ENCODE peak calls at places on chromosome 19, in eight cellular contexts. One of them, this sample, is unnamed.

GRCh38 chr19:48513289-48514122 is 1.9 kb upstream of the LMTK3 start:
- DNase-seq in OCI-LY7: peak; percentile 89
- DNase-seq in AG04450: no peak
- DNase-seq in brain microvascular endothelial cell: peak; percentile 53
- DNase-seq in uterus: peak; percentile 22
- DNase-seq in prostate gland: peak; percentile 72
- DNase-seq in cardiac muscle cell: peak; percentile 86
- DNase-seq in thoracic aorta: no peak
- DNase-seq in this sample: peak; percentile 77

GRCh38 chr19:3057275-3057714 is 5.0 kb downstream of the TLE5 start:
- DNase-seq in OCI-LY7: no peak
- DNase-seq in AG04450: no peak
- DNase-seq in brain microvascular endothelial cell: no peak
- DNase-seq in uterus: peak; percentile 93
- DNase-seq in prostate gland: peak; percentile 93
- DNase-seq in cardiac muscle cell: no peak
- DNase-seq in thoracic aorta: peak; percentile 51
- DNase-seq in this sample: peak; percentile 27

GRCh38 chr19:14147797-14148605 is 11.6 kb upstream of the ASF1B start:
- DNase-seq in OCI-LY7: peak; percentile 33
- DNase-seq in AG04450: peak; percentile 15
- DNase-seq in brain microvascular endothelial cell: peak; percentile 46
- DNase-seq in uterus: peak; percentile 80
- DNase-seq in prostate gland: peak; percentile 48
- DNase-seq in cardiac muscle cell: peak; percentile 78
- DNase-seq in thoracic aorta: no peak
- DNase-seq in this sample: peak; percentile 63

GRCh38 chr19:33397536-33398360 is 24.2 kb downstream of the CEBPG start:
- DNase-seq in OCI-LY7: no peak
- DNase-seq in AG04450: no peak
- DNase-seq in brain microvascular endothelial cell: no peak
- DNase-seq in uterus: no peak
- DNase-seq in prostate gland: no peak
- DNase-seq in cardiac muscle cell: no peak
- DNase-seq in thoracic aorta: no peak
- DNase-seq in this sample: no peak

GRCh38 chr19:369876-370275 is 25.3 kb upstream of the MIER2 start:
- DNase-seq in OCI-LY7: no peak
- DNase-seq in AG04450: no peak
- DNase-seq in brain microvascular endothelial cell: no peak
- DNase-seq in uterus: no peak
- DNase-seq in prostate gland: no peak
- DNase-seq in cardiac muscle cell: no peak
- DNase-seq in thoracic aorta: no peak
- DNase-seq in this sample: no peak

GRCh38 chr19:53898680-53899341 is 10.3 kb upstream of the CACNG7 start:
- DNase-seq in OCI-LY7: no peak
- DNase-seq in AG04450: no peak
- DNase-seq in brain microvascular endothelial cell: no peak
- DNase-seq in uterus: no peak
- DNase-seq in prostate gland: no peak
- DNase-seq in cardiac muscle cell: no peak
- DNase-seq in thoracic aorta: no peak
- DNase-seq in this sample: no peak

GRCh38 chr19:38196245-38196837 is 27.7 kb downstream of the DPF1 start:
- DNase-seq in OCI-LY7: no peak
- DNase-seq in AG04450: no peak
- DNase-seq in brain microvascular endothelial cell: no peak
- DNase-seq in uterus: no peak
- DNase-seq in prostate gland: no peak
- DNase-seq in cardiac muscle cell: no peak
- DNase-seq in thoracic aorta: no peak
- DNase-seq in this sample: no peak

GRCh38 chr19:54207908-54208783 is 7.5 kb downstream of the RPS9 start:
- DNase-seq in OCI-LY7: no peak
- DNase-seq in AG04450: no peak
- DNase-seq in brain microvascular endothelial cell: peak; percentile 40
- DNase-seq in uterus: no peak
- DNase-seq in prostate gland: no peak
- DNase-seq in cardiac muscle cell: no peak
- DNase-seq in thoracic aorta: no peak
- DNase-seq in this sample: no peak

GRCh38 chr19:49591731-49592485 is 926 bp downstream of the PRR12 start:
- DNase-seq in OCI-LY7: peak; percentile 63
- DNase-seq in AG04450: no peak
- DNase-seq in brain microvascular endothelial cell: peak; percentile 19
- DNase-seq in uterus: peak; percentile 55
- DNase-seq in prostate gland: no peak
- DNase-seq in cardiac muscle cell: peak; percentile 49
- DNase-seq in thoracic aorta: no peak
- DNase-seq in this sample: peak; percentile 12

GRCh38 chr19:56601375-56601774 is 6.3 kb downstream of the ZNF71 start:
- DNase-seq in OCI-LY7: no peak
- DNase-seq in AG04450: no peak
- DNase-seq in brain microvascular endothelial cell: peak; percentile 29
- DNase-seq in uterus: no peak
- DNase-seq in prostate gland: no peak
- DNase-seq in cardiac muscle cell: no peak
- DNase-seq in thoracic aorta: no peak
- DNase-seq in this sample: no peak

GRCh38 chr19:46639356-46640061 is 3.5 kb upstream of the GNG8 start:
- DNase-seq in OCI-LY7: no peak
- DNase-seq in AG04450: no peak
- DNase-seq in brain microvascular endothelial cell: no peak
- DNase-seq in uterus: peak; percentile 89
- DNase-seq in prostate gland: no peak
- DNase-seq in cardiac muscle cell: peak; percentile 91
- DNase-seq in thoracic aorta: no peak
- DNase-seq in this sample: no peak

GRCh38 chr19:34639491-34640085 is 37.4 kb downstream of the SCGB2B2 start:
- DNase-seq in OCI-LY7: peak; percentile 83
- DNase-seq in AG04450: peak; percentile 20
- DNase-seq in brain microvascular endothelial cell: peak; percentile 11
- DNase-seq in uterus: no peak
- DNase-seq in prostate gland: peak; percentile 46
- DNase-seq in cardiac muscle cell: peak; percentile 58
- DNase-seq in thoracic aorta: no peak
- DNase-seq in this sample: peak; percentile 10

GRCh38 chr19:33690461-33691427 is 69.0 kb downstream of the CHST8 start:
- DNase-seq in OCI-LY7: no peak
- DNase-seq in AG04450: no peak
- DNase-seq in brain microvascular endothelial cell: no peak
- DNase-seq in uterus: no peak
- DNase-seq in prostate gland: no peak
- DNase-seq in cardiac muscle cell: no peak
- DNase-seq in thoracic aorta: no peak
- DNase-seq in this sample: no peak

GRCh38 chr19:14107581-14108461 is 9.7 kb downstream of the PRKACA start:
- DNase-seq in OCI-LY7: no peak
- DNase-seq in AG04450: no peak
- DNase-seq in brain microvascular endothelial cell: peak; percentile 73
- DNase-seq in uterus: no peak
- DNase-seq in prostate gland: no peak
- DNase-seq in cardiac muscle cell: no peak
- DNase-seq in thoracic aorta: no peak
- DNase-seq in this sample: no peak

GRCh38 chr19:46571495-46571894 is 29.6 kb upstream of the CALM3 start:
- DNase-seq in OCI-LY7: peak; percentile 11
- DNase-seq in AG04450: no peak
- DNase-seq in brain microvascular endothelial cell: peak; percentile 14
- DNase-seq in uterus: no peak
- DNase-seq in prostate gland: no peak
- DNase-seq in cardiac muscle cell: peak; percentile 23
- DNase-seq in thoracic aorta: no peak
- DNase-seq in this sample: no peak

GRCh38 chr19:29396925-29397324 is 128.9 kb upstream of the VSTM2B start:
- DNase-seq in OCI-LY7: no peak
- DNase-seq in AG04450: no peak
- DNase-seq in brain microvascular endothelial cell: no peak
- DNase-seq in uterus: no peak
- DNase-seq in prostate gland: no peak
- DNase-seq in cardiac muscle cell: no peak
- DNase-seq in thoracic aorta: no peak
- DNase-seq in this sample: no peak

GRCh38 chr19:58021541-58022282 is 12.1 kb upstream of the ZSCAN1 start:
- DNase-seq in OCI-LY7: no peak
- DNase-seq in AG04450: no peak
- DNase-seq in brain microvascular endothelial cell: peak; percentile 9
- DNase-seq in uterus: peak; percentile 61
- DNase-seq in prostate gland: peak; percentile 50
- DNase-seq in cardiac muscle cell: peak; percentile 81
- DNase-seq in thoracic aorta: peak; percentile 42
- DNase-seq in this sample: no peak

GRCh38 chr19:13764101-13764807 is at the start of gene MRI1:
- DNase-seq in OCI-LY7: peak; percentile 61
- DNase-seq in AG04450: no peak
- DNase-seq in brain microvascular endothelial cell: no peak
- DNase-seq in uterus: peak; percentile 91
- DNase-seq in prostate gland: peak; percentile 68
- DNase-seq in cardiac muscle cell: peak; percentile 79
- DNase-seq in thoracic aorta: peak; percentile 29
- DNase-seq in this sample: peak; percentile 76

GRCh38 chr19:23823952-23824389 is 65.3 kb upstream of the ZNF681 start:
- DNase-seq in OCI-LY7: peak; percentile 96
- DNase-seq in AG04450: no peak
- DNase-seq in brain microvascular endothelial cell: no peak
- DNase-seq in uterus: no peak
- DNase-seq in prostate gland: no peak
- DNase-seq in cardiac muscle cell: peak; percentile 4
- DNase-seq in thoracic aorta: no peak
- DNase-seq in this sample: no peak

GRCh38 chr19:5394907-5395505 is 54.4 kb upstream of the PTPRS start:
- DNase-seq in OCI-LY7: no peak
- DNase-seq in AG04450: no peak
- DNase-seq in brain microvascular endothelial cell: no peak
- DNase-seq in uterus: no peak
- DNase-seq in prostate gland: no peak
- DNase-seq in cardiac muscle cell: no peak
- DNase-seq in thoracic aorta: no peak
- DNase-seq in this sample: no peak
- H3K27ac ChIP-seq in OCI-LY7: no peak overlapping the region
- H3K27ac ChIP-seq in AG04450: no peak overlapping the region
- H3K27ac ChIP-seq in brain microvascular endothelial cell: no peak overlapping the region
- H3K27ac ChIP-seq in uterus: no peak overlapping the region
- H3K27ac ChIP-seq in prostate gland: no peak overlapping the region
- H3K27ac ChIP-seq in cardiac muscle cell: no peak overlapping the region
- H3K27ac ChIP-seq in thoracic aorta: no peak overlapping the region
- H3K27ac ChIP-seq in this sample: no peak overlapping the region

GRCh38 chr19:21308778-21309177 is 20.4 kb downstream of the ZNF708 start:
- DNase-seq in OCI-LY7: no peak
- DNase-seq in AG04450: no peak
- DNase-seq in brain microvascular endothelial cell: no peak
- DNase-seq in uterus: no peak
- DNase-seq in prostate gland: no peak
- DNase-seq in cardiac muscle cell: no peak
- DNase-seq in thoracic aorta: no peak
- DNase-seq in this sample: no peak

GRCh38 chr19:21317821-21318220 is 11.4 kb downstream of the ZNF708 start:
- DNase-seq in OCI-LY7: no peak
- DNase-seq in AG04450: no peak
- DNase-seq in brain microvascular endothelial cell: no peak
- DNase-seq in uterus: no peak
- DNase-seq in prostate gland: no peak
- DNase-seq in cardiac muscle cell: no peak
- DNase-seq in thoracic aorta: no peak
- DNase-seq in this sample: no peak

DNA sequence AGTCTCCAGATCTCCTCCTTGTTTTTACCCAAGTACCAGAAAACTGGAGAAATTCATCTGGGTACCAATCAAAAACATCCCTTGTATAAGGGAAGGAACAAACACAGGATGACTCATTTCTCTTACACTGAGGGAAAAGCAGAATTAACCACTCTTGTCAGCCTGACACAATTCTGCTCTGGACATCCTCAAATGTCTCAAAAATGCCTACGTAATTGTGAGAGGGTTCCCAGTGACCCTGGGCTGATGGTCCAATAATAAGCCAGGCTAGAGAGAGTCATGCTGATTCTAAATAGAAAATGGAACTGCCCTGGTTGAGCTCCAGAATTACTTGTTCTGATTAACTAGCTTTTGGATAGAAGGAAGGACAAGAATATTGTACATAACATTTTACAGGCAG is 14.5 kb downstream of the ZNF708 start:
- DNase-seq in OCI-LY7: no peak
- DNase-seq in AG04450: no peak
- DNase-seq in brain microvascular endothelial cell: no peak
- DNase-seq in uterus: no peak
- DNase-seq in prostate gland: no peak
- DNase-seq in cardiac muscle cell: peak; percentile 5
- DNase-seq in thoracic aorta: no peak
- DNase-seq in this sample: no peak
- H3K27ac ChIP-seq in OCI-LY7: no peak overlapping the region
- H3K27ac ChIP-seq in AG04450: no peak overlapping the region
- H3K27ac ChIP-seq in brain microvascular endothelial cell: no peak overlapping the region
- H3K27ac ChIP-seq in uterus: peak overlapping the region; percentile 43
- H3K27ac ChIP-seq in prostate gland: no peak overlapping the region
- H3K27ac ChIP-seq in cardiac muscle cell: peak overlapping the region; percentile 52
- H3K27ac ChIP-seq in thoracic aorta: no peak overlapping the region
- H3K27ac ChIP-seq in this sample: peak overlapping the region; percentile 63

GRCh38 chr19:40284501-40285352 is at the start of gene AKT2:
- DNase-seq in OCI-LY7: peak; percentile 92
- DNase-seq in AG04450: peak; percentile 8
- DNase-seq in brain microvascular endothelial cell: peak; percentile 3
- DNase-seq in uterus: no peak
- DNase-seq in prostate gland: peak; percentile 31
- DNase-seq in cardiac muscle cell: peak; percentile 88
- DNase-seq in thoracic aorta: no peak
- DNase-seq in this sample: peak; percentile 75

GRCh38 chr19:40285353-40286234 is 449 bp upstream of the AKT2 start:
- DNase-seq in OCI-LY7: peak; percentile 100
- DNase-seq in AG04450: peak; percentile 99
- DNase-seq in brain microvascular endothelial cell: peak; percentile 99
- DNase-seq in uterus: peak; percentile 98
- DNase-seq in prostate gland: peak; percentile 99
- DNase-seq in cardiac muscle cell: peak; percentile 99
- DNase-seq in thoracic aorta: peak; percentile 94
- DNase-seq in this sample: peak; percentile 99

GRCh38 chr19:40282920-40283319 is 2.2 kb downstream of the AKT2 start:
- DNase-seq in OCI-LY7: no peak
- DNase-seq in AG04450: no peak
- DNase-seq in brain microvascular endothelial cell: no peak
- DNase-seq in uterus: no peak
- DNase-seq in prostate gland: no peak
- DNase-seq in cardiac muscle cell: no peak
- DNase-seq in thoracic aorta: no peak
- DNase-seq in this sample: no peak

GRCh38 chr19:40283414-40284250 is 1.5 kb downstream of the AKT2 start:
- DNase-seq in OCI-LY7: peak; percentile 27
- DNase-seq in AG04450: no peak
- DNase-seq in brain microvascular endothelial cell: no peak
- DNase-seq in uterus: no peak
- DNase-seq in prostate gland: no peak
- DNase-seq in cardiac muscle cell: no peak
- DNase-seq in thoracic aorta: no peak
- DNase-seq in this sample: no peak

GRCh38 chr19:40284251-40284500 is 969 bp downstream of the AKT2 start:
- DNase-seq in OCI-LY7: no peak
- DNase-seq in AG04450: no peak
- DNase-seq in brain microvascular endothelial cell: no peak
- DNase-seq in uterus: no peak
- DNase-seq in prostate gland: no peak
- DNase-seq in cardiac muscle cell: peak; percentile 19
- DNase-seq in thoracic aorta: no peak
- DNase-seq in this sample: no peak
- H3K27ac ChIP-seq in OCI-LY7: peak overlapping the region; percentile 94
- H3K27ac ChIP-seq in AG04450: peak overlapping the region; percentile 74
- H3K27ac ChIP-seq in brain microvascular endothelial cell: peak overlapping the region; percentile 91
- H3K27ac ChIP-seq in uterus: peak overlapping the region; percentile 94
- H3K27ac ChIP-seq in prostate gland: peak overlapping the region; percentile 99
- H3K27ac ChIP-seq in cardiac muscle cell: peak overlapping the region; percentile 98
- H3K27ac ChIP-seq in thoracic aorta: peak overlapping the region; percentile 77
- H3K27ac ChIP-seq in this sample: peak overlapping the region; percentile 94

GRCh38 chr19:31448221-31448657 is 99.0 kb upstream of the TSHZ3 start:
- DNase-seq in OCI-LY7: no peak
- DNase-seq in AG04450: peak; percentile 89
- DNase-seq in brain microvascular endothelial cell: peak; percentile 65
- DNase-seq in uterus: peak; percentile 77
- DNase-seq in prostate gland: no peak
- DNase-seq in cardiac muscle cell: peak; percentile 3
- DNase-seq in thoracic aorta: no peak
- DNase-seq in this sample: no peak
- H3K27ac ChIP-seq in OCI-LY7: no peak overlapping the region
- H3K27ac ChIP-seq in AG04450: peak overlapping the region; percentile 55
- H3K27ac ChIP-seq in brain microvascular endothelial cell: no peak overlapping the region
- H3K27ac ChIP-seq in uterus: no peak overlapping the region
- H3K27ac ChIP-seq in prostate gland: no peak overlapping the region
- H3K27ac ChIP-seq in cardiac muscle cell: no peak overlapping the region
- H3K27ac ChIP-seq in thoracic aorta: no peak overlapping the region
- H3K27ac ChIP-seq in this sample: no peak overlapping the region

This sample was measured in caudate nucleus.